ENCODE peak calls at places on chromosomes 13 and 19, in six cellular contexts. D is stomach; M is CD8-positive, alpha-beta T cell; B is neural progenitor cell; I is H9; R is BJ. L is an unnamed sample.

GRCh38 chr19:48372904-48373303 is 8.7 kb downstream of the SYNGR4 start:
- DNase-seq in D (no peak), R (no peak), I (no peak), B (no peak), M (no peak), L (no peak)

GRCh38 chr13:34941436-34941834 is 635 bp upstream of the NBEA start:
- DNase-seq in D (no peak), I (no peak), R (no peak), M (no peak), B (no peak), L (no peak)

GRCh38 chr19:12482505-12482886 is 2.1 kb downstream of the ZNF709 start:
- DNase-seq in D (no peak), I (no peak), M (no peak), B (no peak), R (no peak), L (no peak)

GRCh38 chr19:17391371-17392151 is 2.4 kb downstream of the CCDC194 start:
- DNase-seq in M (no peak), R (no peak), I (peak), B (peak), D (no peak), L (no peak)

GRCh38 chr13:78478183-78478582 is 125.2 kb downstream of the POU4F1 start:
- DNase-seq in M (no peak), D (no peak), I (no peak), R (no peak), B (peak), L (no peak)

GRCh38 chr19:34236035-34236793 is 18.1 kb upstream of the GARRE1 start:
- DNase-seq in B (no peak), R (peak), D (no peak), M (no peak), I (no peak), L (no peak)

GRCh38 chr19:47280183-47280797 is 5.6 kb downstream of the INAFM1 start:
- DNase-seq in I (peak), M (peak), D (peak), R (no peak), B (peak), L (peak)

GRCh38 chr13:96991072-96991471 is 3.2 kb downstream of the OXGR1 start:
- DNase-seq in R (no peak), D (no peak), B (no peak), M (no peak), I (no peak), L (no peak)

GRCh38 chr19:18414504-18415176 is 4.6 kb upstream of the SSBP4 start:
- DNase-seq in I (peak), M (no peak), D (no peak), R (no peak), B (peak), L (no peak)

GRCh38 chr13:79810671-79811070 is 329.7 kb downstream of the NDFIP2 start:
- DNase-seq in R (peak), B (peak), D (no peak), M (no peak), I (no peak), L (no peak)

GRCh38 chr13:108561152-108561551 is 68.3 kb upstream of the MYO16 start:
- DNase-seq in B (no peak), D (no peak), I (no peak), M (no peak), R (no peak), L (no peak)

GRCh38 chr13:61414686-61415664 is 674 bp downstream of the PCDH20 start:
- DNase-seq in B (peak), R (no peak), M (no peak), I (peak), D (peak), L (peak)

GRCh38 chr19:17289489-17289888 is 7.8 kb downstream of the ANKLE1 start:
- DNase-seq in D (peak), I (peak), B (peak), M (no peak), R (no peak), L (peak)

GRCh38 chr19:30692517-30692870 is 320.3 kb downstream of the ZNF536 start:
- DNase-seq in I (no peak), B (peak), D (no peak), R (no peak), M (no peak), L (no peak)

GRCh38 chr13:48533986-48534600 is 1.2 kb upstream of the RCBTB2 start:
- DNase-seq in R (no peak), I (no peak), D (no peak), B (peak), M (no peak), L (no peak)

GRCh38 chr13:102651392-102651791 is 43.5 kb downstream of the METTL21C start:
- DNase-seq in M (no peak), D (no peak), B (no peak), R (no peak), I (no peak), L (no peak)

GRCh38 chr13:85725433-85725832 is 73.8 kb downstream of the SLITRK6 start:
- DNase-seq in I (no peak), M (no peak), R (no peak), D (no peak), B (no peak), L (no peak)

GRCh38 chr19:55813906-55814305 is 17.9 kb downstream of the NLRP11 start:
- DNase-seq in I (no peak), R (no peak), M (no peak), D (no peak), B (no peak), L (no peak)

GRCh38 chr19:55257461-55258411 is 1.1 kb downstream of the PPP6R1 start:
- DNase-seq in D (no peak), B (peak), I (no peak), R (no peak), M (no peak), L (no peak)

GRCh38 chr19:1377965-1378785 is 5.5 kb upstream of the NDUFS7 start:
- DNase-seq in D (no peak), B (no peak), R (no peak), M (no peak), I (no peak), L (no peak)
- TF ChIP-seq CTCF in D (no peak), B (no peak), R (no peak), M (no peak), I (no peak), L (peak)

GRCh38 chr19:51194527-51195315 is 30.2 kb upstream of the CD33 start:
- DNase-seq in D (no peak), M (no peak), I (no peak), B (no peak), R (no peak), L (no peak)
- TF ChIP-seq CTCF in D (no peak), M (no peak), I (no peak), B (no peak), R (no peak), L (no peak)

GRCh38 chr19:2474232-2475017 is 1.5 kb upstream of the GADD45B start:
- DNase-seq in R (no peak), I (peak), M (peak), D (peak), B (peak), L (peak)

GRCh38 chr19:2476451-2477140 is 669 bp downstream of the GADD45B start:
- DNase-seq in I (no peak), B (peak), M (no peak), D (peak), R (no peak), L (no peak)

GRCh38 chr19:2477141-2477710 is 1.3 kb downstream of the GADD45B start:
- DNase-seq in D (peak), I (no peak), B (peak), R (no peak), M (no peak), L (no peak)

GRCh38 chr19:2475018-2475701 is 767 bp upstream of the GADD45B start:
- DNase-seq in B (peak), R (no peak), I (no peak), M (no peak), D (peak), L (peak)

DNA sequence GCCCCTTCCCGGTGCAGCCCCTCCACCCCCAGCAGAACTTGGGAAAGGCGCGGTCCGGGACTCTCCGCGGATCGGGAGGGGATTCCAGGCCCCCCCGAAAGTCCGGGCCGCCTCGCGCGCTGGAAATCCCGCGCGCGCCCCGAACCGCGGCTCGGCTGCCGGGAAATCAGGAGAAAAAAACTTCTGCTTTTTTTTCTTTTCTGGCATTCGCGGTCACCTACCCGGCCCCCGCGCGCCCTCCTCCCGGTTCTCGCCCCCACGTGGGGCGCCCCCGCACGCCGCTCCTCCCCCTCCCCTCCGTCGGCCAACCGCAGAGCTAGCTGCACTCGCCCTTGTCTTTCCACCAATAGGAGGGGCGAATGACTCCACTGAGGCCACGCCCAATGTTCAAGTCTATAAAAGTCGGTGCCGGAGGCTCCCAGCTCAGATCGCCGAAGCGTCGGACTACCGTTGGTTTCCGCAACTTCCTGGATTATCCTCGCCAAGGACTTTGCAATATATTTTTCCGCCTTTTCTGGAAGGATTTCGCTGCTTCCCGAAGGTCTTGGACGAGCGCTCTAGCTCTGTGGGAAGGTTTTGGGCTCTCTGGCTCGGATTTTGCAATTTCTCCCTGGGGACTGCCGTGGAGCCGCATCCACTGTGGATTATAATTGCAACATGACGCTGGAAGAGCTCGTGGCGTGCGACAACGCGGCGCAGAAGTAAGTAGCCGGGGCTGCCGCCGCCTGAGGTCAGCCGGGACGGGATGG is at the start of gene GADD45B:
- DNase-seq in B (peak), D (peak), R (peak), M (peak), I (peak), L (peak)
- TF ChIP-seq CTCF in B (no peak), D (no peak), R (no peak), M (no peak), I (no peak), L (no peak)

DNA sequence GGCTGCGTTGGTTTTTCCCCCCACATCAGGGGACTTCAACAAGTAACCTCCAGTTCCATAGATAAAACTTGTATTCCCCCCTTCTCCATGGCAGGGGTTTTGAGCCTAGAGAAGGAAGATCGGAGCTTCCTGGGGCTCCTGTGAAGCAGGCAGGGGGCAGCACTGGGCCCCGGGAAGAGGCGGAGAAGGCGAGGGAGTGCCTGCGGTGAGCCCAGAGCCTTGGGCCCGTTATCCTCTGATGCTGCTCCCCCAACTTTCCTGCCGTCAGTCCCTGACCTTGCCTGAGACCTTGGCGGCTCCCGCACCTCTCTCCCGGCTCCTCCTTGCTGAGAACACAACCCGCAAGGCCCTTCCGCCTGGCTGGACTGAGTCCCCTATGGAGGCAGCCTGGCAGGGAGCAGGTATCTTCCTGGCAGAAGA is 2.5 kb downstream of the LIPE start:
- DNase-seq in M (no peak), B (peak), R (no peak), I (peak), D (no peak), L (no peak)
- TF ChIP-seq CTCF in M (no peak), B (peak), R (no peak), I (peak), D (no peak), L (peak)

GRCh38 chr19:49468746-49469447 is 5.1 kb upstream of the FLT3LG start:
- DNase-seq in I (peak), B (peak), R (no peak), M (peak), D (peak), L (no peak)

GRCh38 chr19:49470615-49470978 is 3.4 kb upstream of the FLT3LG start:
- DNase-seq in I (no peak), M (no peak), B (no peak), R (no peak), D (no peak), L (no peak)

GRCh38 chr19:49472936-49473335 is 1.1 kb upstream of the FLT3LG start:
- DNase-seq in M (no peak), B (no peak), I (no peak), D (no peak), R (no peak), L (no peak)

GRCh38 chr19:49468199-49468598 is 5.8 kb upstream of the FLT3LG start:
- DNase-seq in I (peak), M (no peak), D (no peak), B (no peak), R (no peak), L (no peak)

GRCh38 chr19:49469828-49470614 is 4.0 kb upstream of the FLT3LG start:
- DNase-seq in R (no peak), M (peak), I (peak), B (no peak), D (peak), L (no peak)
- TF ChIP-seq CTCF in R (no peak), M (peak), I (peak), B (no peak), D (no peak), L (no peak)

GRCh38 chr19:9834726-9835506 is at the start of gene PIN1:
- DNase-seq in I (peak), R (peak), B (peak), D (peak), M (peak), L (peak)
- TF ChIP-seq CTCF in I (peak), R (peak), B (peak), D (no peak), M (no peak), L (peak)